ENCODE peak calls at places on chromosomes 1 and 21, in four cellular contexts. One of them, this sample, is unnamed.

GRCh38 chr1:212973899-212974298 is 23.6 kb downstream of the VASH2 start:
- DNase-seq in K562: no peak
- DNase-seq in GM12878: no peak
- DNase-seq in HepG2: no peak
- DNase-seq in this sample: no peak

GRCh38 chr1:41733725-41734124 is 185.0 kb downstream of the HIVEP3 start:
- DNase-seq in GM12878: no peak
- DNase-seq in K562: no peak
- DNase-seq in HepG2: no peak
- DNase-seq in this sample: no peak

GRCh38 chr1:199875856-199876255 is 151.7 kb upstream of the NR5A2 start:
- DNase-seq in GM12878: no peak
- DNase-seq in K562: no peak
- DNase-seq in HepG2: no peak
- DNase-seq in this sample: no peak

GRCh38 chr1:26692211-26692792 is 3.5 kb upstream of the ARID1A start:
- DNase-seq in GM12878: peak
- DNase-seq in HepG2: peak
- DNase-seq in K562: peak
- DNase-seq in this sample: peak

GRCh38 chr1:157287462-157287861 is 149.3 kb upstream of the ETV3 start:
- DNase-seq in HepG2: no peak
- DNase-seq in K562: no peak
- DNase-seq in GM12878: no peak
- DNase-seq in this sample: no peak

GRCh38 chr1:116764466-116764896 is 10.3 kb downstream of the CD2 start:
- DNase-seq in GM12878: peak
- DNase-seq in HepG2: no peak
- DNase-seq in K562: no peak
- DNase-seq in this sample: no peak

GRCh38 chr1:243229526-243229925 is 25.6 kb downstream of the CEP170 start:
- DNase-seq in GM12878: no peak
- DNase-seq in HepG2: no peak
- DNase-seq in K562: no peak
- DNase-seq in this sample: no peak

GRCh38 chr1:160522622-160523345 is at the start of gene SLAMF6:
- DNase-seq in GM12878: peak
- DNase-seq in K562: peak
- DNase-seq in HepG2: no peak
- DNase-seq in this sample: no peak

GRCh38 chr1:53769780-53770179 is 30.8 kb upstream of the GLIS1 start:
- DNase-seq in K562: no peak
- DNase-seq in GM12878: no peak
- DNase-seq in HepG2: no peak
- DNase-seq in this sample: no peak

GRCh38 chr1:38964140-38964548 is 22.5 kb upstream of the RHBDL2 start:
- DNase-seq in GM12878: no peak
- DNase-seq in HepG2: peak
- DNase-seq in K562: peak
- DNase-seq in this sample: peak

GRCh38 chr1:56331892-56332567 is 247.3 kb downstream of the PLPP3 start:
- DNase-seq in HepG2: peak
- DNase-seq in GM12878: peak
- DNase-seq in K562: peak
- DNase-seq in this sample: peak

GRCh38 chr1:61222240-61222639 is 139.9 kb downstream of the NFIA start:
- DNase-seq in HepG2: no peak
- DNase-seq in K562: no peak
- DNase-seq in GM12878: no peak
- DNase-seq in this sample: no peak

GRCh38 chr1:41345434-41346075 is 15.7 kb upstream of the FOXO6 start:
- DNase-seq in K562: no peak
- DNase-seq in HepG2: no peak
- DNase-seq in GM12878: no peak
- DNase-seq in this sample: no peak

GRCh38 chr1:14254184-14254583 is 344.3 kb upstream of the KAZN start:
- DNase-seq in K562: no peak
- DNase-seq in GM12878: peak
- DNase-seq in HepG2: no peak
- DNase-seq in this sample: no peak

DNA sequence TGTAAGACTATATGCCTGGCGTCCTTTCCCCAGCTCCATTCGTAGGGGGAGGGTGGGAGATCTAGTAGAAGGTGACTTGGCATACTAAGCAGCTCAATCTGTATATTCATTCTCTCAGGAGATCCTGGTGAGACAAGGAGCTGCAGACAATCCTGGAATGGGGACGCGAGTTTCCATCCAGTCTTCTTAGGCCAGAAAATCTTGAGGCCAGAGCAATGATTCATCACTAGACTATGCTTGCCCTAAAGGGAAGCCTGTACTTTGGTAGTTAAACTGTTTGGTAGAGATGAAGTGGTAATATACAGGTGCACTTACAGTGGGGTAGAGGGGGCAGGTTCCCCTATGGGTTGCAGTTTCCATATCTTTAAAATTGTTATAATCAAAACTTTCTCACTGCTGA is 468.7 kb downstream of the ADGRL2 start:
- DNase-seq in GM12878: no peak
- DNase-seq in HepG2: no peak
- DNase-seq in K562: no peak
- DNase-seq in this sample: no peak
- TF ChIP-seq BHLHE40 in GM12878: no peak
- TF ChIP-seq BHLHE40 in HepG2: no peak
- TF ChIP-seq BHLHE40 in K562: no peak
- TF ChIP-seq BHLHE40 in this sample: no peak

GRCh38 chr1:234674218-234674815 is 64.3 kb upstream of the IRF2BP2 start:
- DNase-seq in K562: no peak
- DNase-seq in GM12878: no peak
- DNase-seq in HepG2: no peak
- DNase-seq in this sample: no peak

GRCh38 chr1:234676103-234676594 is 66.2 kb upstream of the IRF2BP2 start:
- DNase-seq in HepG2: peak
- DNase-seq in K562: peak
- DNase-seq in GM12878: no peak
- DNase-seq in this sample: peak

GRCh38 chr1:234672349-234673135 is 62.6 kb upstream of the IRF2BP2 start:
- DNase-seq in K562: no peak
- DNase-seq in GM12878: no peak
- DNase-seq in HepG2: no peak
- DNase-seq in this sample: no peak

GRCh38 chr1:234675561-234675960 is 65.6 kb upstream of the IRF2BP2 start:
- DNase-seq in HepG2: no peak
- DNase-seq in GM12878: no peak
- DNase-seq in K562: no peak
- DNase-seq in this sample: no peak

DNA sequence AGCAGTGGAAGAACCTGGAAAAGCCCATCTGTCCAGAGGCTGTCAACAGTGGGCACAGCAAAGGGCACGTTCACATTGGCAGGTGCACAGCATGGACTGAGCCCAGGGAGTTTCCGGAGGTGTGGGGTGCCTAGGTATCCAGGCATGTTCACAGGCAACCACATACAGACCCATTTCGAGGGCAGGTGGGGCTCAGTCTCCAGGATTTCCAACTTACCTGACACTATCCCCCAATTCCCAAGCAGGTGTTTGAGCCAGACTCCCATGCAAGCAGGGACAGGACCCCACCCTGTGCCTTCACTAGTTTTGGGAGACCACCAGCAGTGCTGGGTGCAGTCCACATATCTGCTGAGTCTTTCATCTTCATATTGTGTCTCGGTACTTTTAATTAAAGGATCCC is 65.0 kb upstream of the IRF2BP2 start:
- DNase-seq in HepG2: no peak
- DNase-seq in K562: no peak
- DNase-seq in GM12878: no peak
- DNase-seq in this sample: no peak
- TF ChIP-seq CHD2 in HepG2: no peak
- TF ChIP-seq CHD2 in K562: no peak
- TF ChIP-seq CHD2 in GM12878: no peak
- TF ChIP-seq CHD2 in this sample: no peak

DNA sequence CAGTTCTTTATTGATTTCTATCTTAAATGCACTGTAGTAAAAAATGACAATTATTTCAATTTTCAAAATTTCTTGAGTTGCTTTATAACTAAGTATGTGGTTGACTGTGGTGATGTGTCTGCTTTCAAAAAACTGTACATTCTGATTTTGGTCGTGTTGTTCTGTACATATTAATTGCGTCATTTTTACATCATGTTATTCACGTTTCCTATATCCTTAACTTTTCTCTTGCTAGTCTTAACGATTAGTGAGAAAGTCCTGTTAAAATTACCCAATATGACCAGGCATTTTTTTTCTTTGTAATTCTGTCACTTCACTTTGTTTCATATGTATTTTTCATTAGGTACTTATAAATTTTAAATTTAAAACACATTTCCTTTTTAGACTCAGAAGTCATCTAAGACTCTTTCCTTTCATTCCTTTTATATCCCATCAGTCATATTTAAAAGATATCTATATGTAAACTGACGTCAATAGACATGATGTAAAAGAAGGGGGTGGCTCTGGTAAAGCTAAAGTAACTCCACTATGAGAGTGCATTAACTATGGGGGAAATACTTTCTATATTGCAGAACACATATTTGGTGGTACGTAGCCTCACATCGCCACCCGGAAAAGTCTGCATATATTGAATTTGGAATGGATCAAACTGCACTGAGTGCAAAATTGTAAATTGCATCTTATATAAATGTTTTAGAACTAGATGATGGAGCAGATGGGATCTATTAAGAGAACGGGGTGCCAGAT is 1.1 kb upstream of the COA6 start:
- DNase-seq in HepG2: no peak
- DNase-seq in K562: no peak
- DNase-seq in GM12878: no peak
- DNase-seq in this sample: no peak
- TF ChIP-seq BHLHE40 in HepG2: no peak
- TF ChIP-seq BHLHE40 in K562: no peak
- TF ChIP-seq BHLHE40 in GM12878: no peak
- TF ChIP-seq BHLHE40 in this sample: no peak

GRCh38 chr21:45551316-45551715 is 9.1 kb upstream of the SLC19A1 start:
- DNase-seq in K562: no peak
- DNase-seq in GM12878: peak
- DNase-seq in HepG2: no peak
- DNase-seq in this sample: peak
- TF ChIP-seq CHD2 in K562: no peak
- TF ChIP-seq CHD2 in GM12878: no peak
- TF ChIP-seq CHD2 in HepG2: no peak
- TF ChIP-seq CHD2 in this sample: no peak